ENCODE peak calls at places on chromosomes 7 and 10, in seven cellular contexts. One of them, this sample, is unnamed.

GRCh38 chr7:130486114-130486962 is 5.5 kb upstream of the MEST start:
- DNase-seq in tibial nerve: no peak
- DNase-seq in GM20000: peak; percentile 74
- DNase-seq in GM12878: no peak
- DNase-seq in GM12865: peak; percentile 85
- DNase-seq in fibroblast of gingiva: no peak
- DNase-seq in lower lobe of right lung: peak; percentile 90
- DNase-seq in this sample: peak; percentile 72

GRCh38 chr7:100584677-100585510 is 1.0 kb downstream of the LRCH4 start:
- DNase-seq in tibial nerve: no peak
- DNase-seq in GM20000: no peak
- DNase-seq in GM12878: no peak
- DNase-seq in GM12865: no peak
- DNase-seq in fibroblast of gingiva: peak; percentile 73
- DNase-seq in lower lobe of right lung: peak; percentile 59
- DNase-seq in this sample: no peak

GRCh38 chr7:128827971-128828711 is 2.1 kb upstream of the FLNC start:
- DNase-seq in tibial nerve: no peak
- DNase-seq in GM20000: no peak
- DNase-seq in GM12878: no peak
- DNase-seq in GM12865: no peak
- DNase-seq in fibroblast of gingiva: peak; percentile 52
- DNase-seq in lower lobe of right lung: no peak
- DNase-seq in this sample: no peak

GRCh38 chr7:157930441-157930840 is 593.6 kb downstream of the DNAJB6 start:
- DNase-seq in tibial nerve: no peak
- DNase-seq in GM20000: no peak
- DNase-seq in GM12878: no peak
- DNase-seq in GM12865: no peak
- DNase-seq in fibroblast of gingiva: no peak
- DNase-seq in lower lobe of right lung: no peak
- DNase-seq in this sample: no peak

GRCh38 chr10:76546411-76546810 is 1091.2 kb downstream of the KCNMA1 start:
- DNase-seq in tibial nerve: no peak
- DNase-seq in GM20000: no peak
- DNase-seq in GM12878: no peak
- DNase-seq in GM12865: no peak
- DNase-seq in fibroblast of gingiva: no peak
- DNase-seq in lower lobe of right lung: no peak
- DNase-seq in this sample: no peak

GRCh38 chr7:136637826-136638225 is 230.6 kb upstream of the CHRM2 start:
- DNase-seq in tibial nerve: no peak
- DNase-seq in GM20000: no peak
- DNase-seq in GM12878: no peak
- DNase-seq in GM12865: no peak
- DNase-seq in fibroblast of gingiva: no peak
- DNase-seq in lower lobe of right lung: no peak
- DNase-seq in this sample: no peak

GRCh38 chr7:105699568-105700236 is 118.4 kb upstream of the EFCAB10 start:
- DNase-seq in tibial nerve: no peak
- DNase-seq in GM20000: no peak
- DNase-seq in GM12878: no peak
- DNase-seq in GM12865: no peak
- DNase-seq in fibroblast of gingiva: no peak
- DNase-seq in lower lobe of right lung: no peak
- DNase-seq in this sample: no peak

GRCh38 chr7:152504367-152504766 is 68.6 kb upstream of the KMT2C start:
- DNase-seq in tibial nerve: no peak
- DNase-seq in GM20000: no peak
- DNase-seq in GM12878: no peak
- DNase-seq in GM12865: no peak
- DNase-seq in fibroblast of gingiva: no peak
- DNase-seq in lower lobe of right lung: no peak
- DNase-seq in this sample: no peak

GRCh38 chr10:113381906-113382562 is 170.8 kb upstream of the HABP2 start:
- DNase-seq in tibial nerve: no peak
- DNase-seq in GM20000: peak; percentile 16
- DNase-seq in GM12878: no peak
- DNase-seq in GM12865: peak; percentile 37
- DNase-seq in fibroblast of gingiva: peak; percentile 30
- DNase-seq in lower lobe of right lung: no peak
- DNase-seq in this sample: peak; percentile 75

This sample was measured in MV-4-11.